ENCODE peak calls at places on chromosomes 12 and 14, in seven cellular contexts. One of them, this sample, is unnamed.

GRCh38 chr14:90568405-90568804 is 171.6 kb downstream of the CALM1 start:
- DNase-seq in AML-193: no peak
- DNase-seq in osteocyte: no peak
- DNase-seq in T-helper 1 cell: no peak
- DNase-seq in gastrocnemius medialis: no peak
- DNase-seq in nephron progenitor cell: no peak
- DNase-seq in lower leg skin: no peak
- DNase-seq in this sample: peak

GRCh38 chr12:15599266-15600037 is 189.7 kb downstream of the EPS8 start:
- DNase-seq in lower leg skin: no peak
- DNase-seq in osteocyte: no peak
- DNase-seq in nephron progenitor cell: no peak
- DNase-seq in AML-193: no peak
- DNase-seq in T-helper 1 cell: no peak
- DNase-seq in gastrocnemius medialis: peak
- DNase-seq in this sample: no peak

GRCh38 chr12:20523658-20524057 is 155.3 kb downstream of the PDE3A start:
- DNase-seq in lower leg skin: no peak
- DNase-seq in gastrocnemius medialis: no peak
- DNase-seq in osteocyte: no peak
- DNase-seq in T-helper 1 cell: no peak
- DNase-seq in AML-193: no peak
- DNase-seq in nephron progenitor cell: no peak
- DNase-seq in this sample: no peak

GRCh38 chr12:106978035-106978800 is 8.7 kb downstream of the MTERF2 start:
- DNase-seq in lower leg skin: no peak
- DNase-seq in osteocyte: no peak
- DNase-seq in AML-193: no peak
- DNase-seq in T-helper 1 cell: no peak
- DNase-seq in gastrocnemius medialis: no peak
- DNase-seq in nephron progenitor cell: no peak
- DNase-seq in this sample: peak

GRCh38 chr12:2092890-2093289 is 40.1 kb downstream of the CACNA1C start:
- DNase-seq in nephron progenitor cell: no peak
- DNase-seq in gastrocnemius medialis: no peak
- DNase-seq in AML-193: no peak
- DNase-seq in osteocyte: no peak
- DNase-seq in T-helper 1 cell: no peak
- DNase-seq in lower leg skin: no peak
- DNase-seq in this sample: peak

GRCh38 chr14:47044841-47045240 is 393.3 kb upstream of the RPL10L start:
- DNase-seq in gastrocnemius medialis: no peak
- DNase-seq in AML-193: no peak
- DNase-seq in T-helper 1 cell: no peak
- DNase-seq in nephron progenitor cell: peak
- DNase-seq in lower leg skin: no peak
- DNase-seq in osteocyte: no peak
- DNase-seq in this sample: no peak

GRCh38 chr14:71165650-71166049 is 258.4 kb downstream of the PCNX1 start:
- DNase-seq in AML-193: no peak
- DNase-seq in gastrocnemius medialis: no peak
- DNase-seq in T-helper 1 cell: no peak
- DNase-seq in osteocyte: no peak
- DNase-seq in nephron progenitor cell: no peak
- DNase-seq in lower leg skin: no peak
- DNase-seq in this sample: no peak

GRCh38 chr14:21509432-21510143 is 1.6 kb downstream of the METTL3 start:
- DNase-seq in AML-193: peak
- DNase-seq in lower leg skin: no peak
- DNase-seq in nephron progenitor cell: no peak
- DNase-seq in gastrocnemius medialis: no peak
- DNase-seq in osteocyte: no peak
- DNase-seq in T-helper 1 cell: no peak
- DNase-seq in this sample: no peak

GRCh38 chr12:115163710-115164109 is 479.7 kb upstream of the TBX3 start:
- DNase-seq in osteocyte: no peak
- DNase-seq in T-helper 1 cell: no peak
- DNase-seq in gastrocnemius medialis: no peak
- DNase-seq in lower leg skin: no peak
- DNase-seq in AML-193: no peak
- DNase-seq in nephron progenitor cell: no peak
- DNase-seq in this sample: no peak

This sample was measured in Right ventricle myocardium superior.